ENCODE peak calls at places on chromosomes 16 and 17, in five cellular contexts. K is tibial artery; W is HFF-Myc; O is CD4-positive, CD25-positive, alpha-beta regulatory T cell; N is CD8-positive, alpha-beta memory T cell. A is an unnamed sample.

GRCh38 chr17:48045270-48046001 is 2.7 kb upstream of the NFE2L1 start:
- DNase-seq in K (peak), W (no peak), O (no peak), N (no peak), A (no peak)

GRCh38 chr16:11361751-11362742 is 16.8 kb downstream of the RMI2 start:
- DNase-seq in K (no peak), W (no peak), O (no peak), N (no peak), A (no peak)

GRCh38 chr17:17567631-17568030 is 23.9 kb downstream of the PEMT start:
- DNase-seq in K (peak), W (no peak), O (no peak), N (no peak), A (no peak)

GRCh38 chr16:78257376-78257728 is 157.9 kb downstream of the WWOX start:
- DNase-seq in K (no peak), W (no peak), O (no peak), N (no peak), A (no peak)

GRCh38 chr16:8370374-8371015 is 219.8 kb downstream of the TMEM114 start:
- DNase-seq in K (no peak), W (no peak), O (no peak), N (no peak), A (no peak)

GRCh38 chr17:61422116-61422799 is 22.6 kb downstream of the TBX2 start:
- DNase-seq in K (no peak), W (no peak), O (no peak), N (no peak), A (no peak)

GRCh38 chr16:53080345-53081031 is 25.7 kb downstream of the CHD9 start:
- DNase-seq in K (peak), W (no peak), O (no peak), N (no peak), A (peak)

GRCh38 chr16:66695935-66696668 is 441 bp downstream of the CMTM4 start:
- DNase-seq in K (no peak), W (no peak), O (no peak), N (peak), A (no peak)

GRCh38 chr17:17998934-17999333 is 26.3 kb downstream of the DRC3 start:
- DNase-seq in K (no peak), W (no peak), O (no peak), N (no peak), A (no peak)

GRCh38 chr16:243348-243747 is 8.7 kb downstream of the FAM234A start:
- DNase-seq in K (no peak), W (no peak), O (no peak), N (no peak), A (no peak)

GRCh38 chr16:66905633-66906539 is 12.8 kb downstream of the CDH16 start:
- DNase-seq in K (no peak), W (no peak), O (no peak), N (peak), A (no peak)

GRCh38 chr17:29155966-29156338 is 24.2 kb downstream of the MYO18A start:
- DNase-seq in K (no peak), W (no peak), O (no peak), N (no peak), A (no peak)

GRCh38 chr16:49952386-49952785 is 72.6 kb upstream of the CNEP1R1 start:
- DNase-seq in K (no peak), W (no peak), O (no peak), N (no peak), A (no peak)

DNA sequence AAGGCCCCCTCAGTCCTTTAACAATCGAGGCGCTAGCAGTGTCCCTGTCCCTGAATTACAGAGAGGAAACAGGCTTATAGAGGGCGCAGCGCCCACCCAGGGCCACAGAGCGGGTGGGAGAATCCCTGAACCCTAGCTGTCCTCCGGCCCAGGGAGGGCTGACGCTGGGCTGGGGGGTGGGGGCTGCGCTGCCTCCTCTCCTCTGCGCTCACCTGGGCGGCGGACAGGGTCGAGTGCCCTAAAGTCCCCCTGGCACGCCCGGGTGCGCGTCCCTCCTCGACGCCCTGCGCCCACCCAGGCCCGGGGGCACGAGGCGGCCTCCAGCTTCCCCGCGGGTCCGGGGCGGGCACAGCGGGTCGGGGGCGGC is 200.4 kb upstream of the N4BP1 start:
- DNase-seq in K (no peak), W (no peak), O (no peak), N (no peak), A (no peak)
- H3K4me3 ChIP-seq in K (no peak), W (no peak), O (no peak), N (no peak), A (no peak)

GRCh38 chr17:81187586-81188490 is 21.8 kb upstream of the AATK start:
- DNase-seq in K (no peak), W (no peak), O (no peak), N (no peak), A (no peak)
- H3K4me3 ChIP-seq in K (no peak), W (no peak), O (no peak), N (no peak), A (no peak)

GRCh38 chr16:23183486-23183862 is 929 bp downstream of the SCNN1G start:
- DNase-seq in K (no peak), W (no peak), O (no peak), N (no peak), A (no peak)
- H3K4me3 ChIP-seq in K (no peak), W (no peak), O (no peak), N (no peak), A (no peak)

GRCh38 chr17:62808576-62808970 is 459 bp upstream of the MARCHF10 start:
- DNase-seq in K (no peak), W (no peak), O (no peak), N (no peak), A (no peak)
- H3K4me3 ChIP-seq in K (no peak), W (no peak), O (no peak), N (no peak), A (no peak)

DNA sequence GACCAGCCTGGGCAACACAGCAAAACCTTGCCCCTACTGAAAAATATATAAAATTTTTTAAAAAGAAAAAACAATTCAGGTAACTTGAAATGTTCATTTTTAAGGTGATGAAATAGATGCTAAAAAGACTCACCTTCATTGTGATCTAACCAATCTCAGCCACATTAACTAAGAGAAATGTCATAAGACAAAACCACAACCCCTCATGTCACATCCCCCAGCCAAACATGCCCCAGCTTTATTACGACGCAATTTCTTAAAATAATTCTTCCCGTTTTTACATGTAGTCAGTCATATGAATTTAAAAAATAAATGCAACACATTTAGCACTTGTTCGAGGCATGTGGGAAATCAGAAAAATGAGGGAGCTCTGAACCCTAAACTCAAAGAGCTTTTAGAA is 9.5 kb downstream of the AMFR start:
- DNase-seq in K (no peak), W (no peak), O (no peak), N (no peak), A (no peak)
- H3K4me3 ChIP-seq in K (no peak), W (no peak), O (no peak), N (no peak), A (no peak)

GRCh38 chr16:14483819-14484385 is 146.2 kb downstream of the PARN start:
- DNase-seq in K (no peak), W (no peak), O (no peak), N (no peak), A (no peak)
- H3K4me3 ChIP-seq in K (no peak), W (no peak), O (no peak), N (no peak), A (no peak)

GRCh38 chr16:29986231-29986630 is 9.2 kb downstream of the HIRIP3 start:
- DNase-seq in K (no peak), W (no peak), O (no peak), N (no peak), A (no peak)

GRCh38 chr16:29988346-29989075 is 6.9 kb downstream of the HIRIP3 start:
- DNase-seq in K (no peak), W (no peak), O (no peak), N (no peak), A (no peak)

GRCh38 chr16:29987371-29988085 is 7.9 kb downstream of the HIRIP3 start:
- DNase-seq in K (no peak), W (no peak), O (no peak), N (no peak), A (no peak)

GRCh38 chr16:29985271-29985811 is 10.1 kb downstream of the HIRIP3 start:
- DNase-seq in K (no peak), W (no peak), O (no peak), N (no peak), A (no peak)

DNA sequence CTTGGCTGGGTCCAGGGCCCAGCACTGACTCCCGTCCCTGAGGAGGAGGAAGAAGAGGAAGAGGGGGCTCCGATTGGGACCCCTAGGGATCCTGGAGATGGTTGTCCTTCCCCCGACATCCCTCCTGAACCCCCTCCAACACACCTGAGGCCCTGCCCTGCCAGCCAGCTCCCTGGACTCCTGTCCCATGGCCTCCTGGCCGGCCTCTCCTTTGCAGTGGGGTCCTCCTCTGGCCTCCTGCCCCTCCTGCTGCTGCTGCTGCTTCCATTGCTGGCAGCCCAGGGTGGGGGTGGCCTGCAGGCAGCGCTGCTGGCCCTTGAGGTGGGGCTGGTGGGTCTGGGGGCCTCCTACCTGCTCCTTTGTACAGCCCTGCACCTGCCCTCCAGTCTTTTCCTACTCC is 8.5 kb downstream of the HIRIP3 start:
- DNase-seq in K (no peak), W (no peak), O (no peak), N (no peak), A (no peak)
- H3K4me3 ChIP-seq in K (no peak), W (no peak), O (no peak), N (no peak), A (no peak)

DNA sequence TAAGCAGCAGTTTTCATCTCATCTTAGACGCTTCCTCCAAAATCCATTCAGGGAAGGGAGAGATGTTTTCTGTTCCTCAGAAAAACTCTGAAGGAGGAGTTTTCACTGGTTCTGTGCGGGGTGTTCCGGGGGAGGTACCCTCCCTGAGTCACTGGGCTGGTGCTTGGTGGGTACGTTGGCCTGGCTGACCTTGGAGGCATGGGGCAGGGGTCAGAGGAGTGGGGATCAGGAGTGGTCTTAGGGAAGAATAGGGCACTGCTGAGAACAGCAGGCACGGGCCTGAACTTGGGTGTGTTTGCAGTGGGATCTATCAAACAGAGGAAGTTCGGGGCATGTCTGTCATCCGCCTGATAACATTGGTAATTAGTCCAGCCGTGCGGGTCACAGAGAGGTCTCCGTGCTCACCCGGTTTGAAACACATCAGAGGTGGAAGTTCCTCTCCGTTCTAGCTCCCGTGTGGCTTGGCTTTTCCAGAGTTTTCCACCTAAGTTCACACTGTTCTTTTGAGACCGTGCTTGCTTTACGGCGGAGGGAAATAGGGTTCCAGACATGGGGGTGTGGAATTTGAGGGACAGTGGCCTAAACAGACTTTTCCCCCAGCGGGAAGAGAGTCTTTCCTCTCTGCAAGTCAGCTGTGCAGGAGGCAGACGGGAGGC is 59.7 kb upstream of the CIBAR2 start:
- DNase-seq in K (no peak), W (no peak), O (no peak), N (no peak), A (no peak)
- H3K4me3 ChIP-seq in K (peak), W (peak), O (no peak), N (no peak), A (peak)